ENCODE peak calls at places on chromosomes 4 and X, in seven cellular contexts. Q is HepG2, Z is K562, X is GM12878, L is H1, F is SK-N-SH, D is GM12892. H is an unnamed sample.

GRCh38 chrX:107199491-107199890 is 6.7 kb downstream of the NUP62CL start:
- DNase-seq in Q (no peak), Z (no peak), X (no peak), L (no peak), F (no peak), D (no peak), H (no peak)

GRCh38 chrX:120446503-120446902 is 22.6 kb downstream of the LAMP2 start:
- DNase-seq in Q (no peak), Z (no peak), X (no peak), L (no peak), F (no peak), D (no peak), H (no peak)

GRCh38 chr4:101155859-101156430 is 191.4 kb downstream of the PPP3CA start:
- DNase-seq in Q (no peak), Z (no peak), X (no peak), L (no peak), F (no peak), D (no peak), H (no peak)

GRCh38 chr4:186953601-186954260 is 230.1 kb upstream of the FAT1 start:
- DNase-seq in Q (no peak), Z (no peak), X (no peak), L (no peak), F (no peak), D (no peak), H (no peak)

GRCh38 chr4:2076908-2077534 is 17.9 kb downstream of the NAT8L start:
- DNase-seq in Q (peak; percentile 74), Z (no peak), X (no peak), L (no peak), F (no peak), D (no peak), H (no peak)

GRCh38 chr4:156889616-156890594 is 81.7 kb downstream of the PDGFC start:
- DNase-seq in Q (no peak), Z (no peak), X (no peak), L (no peak), F (no peak), D (no peak), H (no peak)

GRCh38 chrX:65509400-65509799 is 25.2 kb downstream of the LAS1L start:
- DNase-seq in Q (no peak), Z (no peak), X (no peak), L (no peak), F (no peak), D (no peak), H (no peak)

GRCh38 chr4:35934370-35934981 is 309.8 kb downstream of the ARAP2 start:
- DNase-seq in Q (peak; percentile 7), Z (peak; percentile 4), X (peak; percentile 21), L (no peak), F (peak; percentile 3), D (no peak), H (no peak)

GRCh38 chrX:3717742-3718420 is 4.4 kb upstream of the PRKX start:
- DNase-seq in Q (no peak), Z (no peak), X (no peak), L (no peak), F (no peak), D (no peak), H (no peak)

GRCh38 chr4:14260591-14260990 is 633.1 kb upstream of the BOD1L1 start:
- DNase-seq in Q (no peak), Z (no peak), X (no peak), L (no peak), F (no peak), D (no peak), H (no peak)

GRCh38 chr4:151659631-151660030 is 101.2 kb downstream of the GATB start:
- DNase-seq in Q (no peak), Z (no peak), X (no peak), L (no peak), F (no peak), D (no peak), H (no peak)

GRCh38 chr4:3521621-3522325 is 10.4 kb downstream of the LRPAP1 start:
- DNase-seq in Q (no peak), Z (no peak), X (no peak), L (no peak), F (no peak), D (no peak), H (no peak)

GRCh38 chr4:17511041-17511949 is 595 bp downstream of the QDPR start:
- DNase-seq in Q (peak; percentile 46), Z (peak; percentile 46), X (no peak), L (peak; percentile 68), F (peak; percentile 53), D (no peak), H (no peak)

GRCh38 chr4:83082777-83083176 is 31.8 kb downstream of the PLAC8 start:
- DNase-seq in Q (no peak), Z (no peak), X (no peak), L (no peak), F (no peak), D (no peak), H (no peak)

GRCh38 chrX:48676893-48677270 is 6.7 kb upstream of the WAS start:
- DNase-seq in Q (no peak), Z (no peak), X (no peak), L (no peak), F (no peak), D (no peak), H (no peak)

GRCh38 chr4:128825226-128825625 is 15.7 kb downstream of the JADE1 start:
- DNase-seq in Q (no peak), Z (peak; percentile 52), X (no peak), L (no peak), F (no peak), D (no peak), H (no peak)

GRCh38 chr4:152107736-152108500 is 347.1 kb upstream of the GATB start:
- DNase-seq in Q (no peak), Z (no peak), X (no peak), L (no peak), F (no peak), D (no peak), H (no peak)

DNA sequence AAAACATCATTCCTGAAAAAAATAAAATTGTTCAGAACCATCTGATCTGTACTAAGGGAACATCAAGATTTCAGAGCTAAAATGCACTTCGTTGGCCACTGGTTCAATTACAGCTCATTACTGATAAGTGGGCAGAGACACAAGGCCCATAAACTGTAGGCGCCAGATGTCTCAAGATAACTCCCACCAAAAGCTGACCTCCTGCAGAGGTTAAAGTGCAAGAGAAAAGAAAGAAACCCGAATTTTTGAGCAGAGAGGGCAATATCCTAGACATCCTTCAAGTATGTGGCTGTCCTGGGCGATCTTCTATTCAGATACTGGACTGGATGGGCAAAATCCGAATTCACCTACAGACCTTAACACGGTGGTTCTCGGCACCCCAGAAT is 660 bp downstream of the GEMIN8 start:
- DNase-seq in Q (no peak), Z (peak; percentile 27), X (no peak), L (no peak), F (peak; percentile 42), D (no peak), H (no peak)
- TF ChIP-seq POLR2AphosphoS5 in Q (no peak), Z (peak; percentile 30), X (no peak), L (no peak), F (no peak), D (peak; percentile 5), H (no peak)

GRCh38 chrX:36436286-36436860 is 516.8 kb downstream of the CFAP47 start:
- DNase-seq in Q (no peak), Z (no peak), X (no peak), L (no peak), F (no peak), D (no peak), H (no peak)

GRCh38 chrX:36434521-36434920 is 515.0 kb downstream of the CFAP47 start:
- DNase-seq in Q (no peak), Z (no peak), X (no peak), L (no peak), F (no peak), D (no peak), H (no peak)

DNA sequence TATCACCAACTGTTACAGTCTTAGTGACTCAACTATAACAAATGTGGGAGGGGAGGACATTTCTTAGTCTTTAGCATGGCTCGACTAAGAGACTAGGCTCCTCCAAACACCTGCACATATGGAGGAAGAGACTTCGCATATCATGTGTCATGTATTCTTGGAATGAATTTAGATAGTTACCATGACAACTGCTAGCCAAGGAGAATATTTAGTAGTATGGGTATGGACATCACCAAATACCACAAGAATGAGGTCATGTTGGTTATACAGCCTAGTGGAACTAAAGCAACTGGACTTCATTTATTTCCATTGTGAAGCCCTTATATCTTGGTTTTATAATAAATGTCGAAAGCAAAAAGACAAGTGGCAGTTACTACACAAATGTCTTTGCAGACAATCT is 512.3 kb downstream of the CFAP47 start:
- DNase-seq in Q (no peak), Z (no peak), X (no peak), L (no peak), F (no peak), D (no peak), H (no peak)
- TF ChIP-seq TAF1 in Q (no peak), Z (no peak), X (no peak), L (no peak), F (no peak), D (no peak), H (no peak)

DNA sequence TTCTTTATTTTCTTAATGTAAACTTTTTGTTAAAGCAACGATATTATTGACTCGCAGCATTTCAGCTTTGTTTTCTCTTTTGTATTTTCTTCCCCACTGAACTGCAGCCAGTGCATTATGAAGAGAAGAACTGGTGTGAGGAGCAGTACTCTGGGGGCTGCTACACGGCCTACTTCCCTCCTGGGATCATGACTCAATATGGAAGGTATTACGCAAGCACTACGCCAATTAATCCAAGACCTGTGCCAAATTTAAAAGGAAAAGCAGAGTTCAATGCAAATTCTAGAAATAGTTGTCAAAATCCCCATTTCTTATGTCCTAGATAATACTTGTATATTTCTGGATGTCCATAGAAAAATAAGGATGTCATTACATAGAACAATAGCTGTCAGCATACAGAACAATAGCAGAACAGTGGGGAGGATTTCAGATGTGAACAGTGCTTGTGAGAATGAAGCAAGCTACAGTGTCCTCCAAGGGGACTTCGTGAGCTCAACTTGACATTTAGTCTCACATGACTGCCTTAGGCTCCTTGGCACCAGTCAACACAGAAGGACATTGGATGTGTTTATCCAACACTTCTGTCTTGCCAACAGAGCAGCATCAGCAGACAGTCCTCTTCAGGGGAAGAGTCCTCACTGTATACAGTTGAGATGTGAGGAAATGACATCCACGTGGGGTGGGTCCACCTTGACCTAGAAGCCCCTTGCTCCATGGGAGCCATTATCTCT is 85.9 kb downstream of the MAOA start:
- DNase-seq in Q (no peak), Z (no peak), X (no peak), L (no peak), F (no peak), D (no peak), H (no peak)
- TF ChIP-seq POLR2AphosphoS5 in Q (no peak), Z (no peak), X (no peak), L (no peak), F (no peak), D (no peak), H (no peak)

GRCh38 chr4:37993806-37994205 is 33.6 kb downstream of the PTTG2 start:
- DNase-seq in Q (no peak), Z (no peak), X (no peak), L (no peak), F (no peak), D (no peak), H (no peak)

GRCh38 chr4:37995299-37995821 is 35.2 kb downstream of the PTTG2 start:
- DNase-seq in Q (no peak), Z (peak; percentile 41), X (no peak), L (peak; percentile 29), F (no peak), D (no peak), H (no peak)

GRCh38 chr4:37995981-37996770 is 36.0 kb downstream of the PTTG2 start:
- DNase-seq in Q (no peak), Z (no peak), X (no peak), L (peak; percentile 28), F (no peak), D (no peak), H (no peak)

GRCh38 chr4:37991623-37992410 is 31.6 kb downstream of the PTTG2 start:
- DNase-seq in Q (no peak), Z (no peak), X (no peak), L (peak; percentile 45), F (no peak), D (no peak), H (no peak)

GRCh38 chr4:37994569-37994968 is 34.4 kb downstream of the PTTG2 start:
- DNase-seq in Q (no peak), Z (no peak), X (no peak), L (no peak), F (no peak), D (no peak), H (no peak)
- TF ChIP-seq TAF1 in Q (no peak), Z (no peak), X (no peak), L (no peak), F (no peak), D (no peak), H (no peak)

H was measured in GM12891.